ENCODE peak calls at places on chromosomes 2 and 18, in seven cellular contexts. O is left colon, G is mesendoderm, F is AG04449, N is ureter, Z is epithelial cell of esophagus, M is dermis blood vessel endothelial cell. W is an unnamed sample.
A peak's percentile ranks its signal among the peaks of the same experiment; 100 is the strongest.

GRCh38 chr2:64325852-64326577 is 127.9 kb upstream of the LGALSL start:
- DNase-seq in O (no peak), G (no peak), F (no peak), N (no peak), Z (no peak), M (no peak), W (no peak)

GRCh38 chr18:7467708-7468466 is 99.2 kb upstream of the PTPRM start:
- DNase-seq in O (no peak), G (peak; percentile 5), F (no peak), N (no peak), Z (peak; percentile 22), M (no peak), W (peak; percentile 6)

GRCh38 chr18:45891806-45892205 is 66.3 kb downstream of the SIGLEC15 start:
- DNase-seq in O (no peak), G (no peak), F (no peak), N (no peak), Z (no peak), M (peak; percentile 4), W (no peak)

GRCh38 chr2:17171446-17172049 is 346.7 kb downstream of the RAD51AP2 start:
- DNase-seq in O (no peak), G (peak; percentile 74), F (no peak), N (no peak), Z (peak; percentile 64), M (no peak), W (peak; percentile 51)

GRCh38 chr2:236552586-236552985 is 17.0 kb upstream of the ACKR3 start:
- DNase-seq in O (no peak), G (no peak), F (no peak), N (no peak), Z (no peak), M (no peak), W (no peak)

GRCh38 chr2:11278219-11278618 is 66.2 kb downstream of the ROCK2 start:
- DNase-seq in O (no peak), G (no peak), F (no peak), N (no peak), Z (no peak), M (no peak), W (no peak)

GRCh38 chr2:18899725-18900124 is 310.4 kb upstream of the NT5C1B start:
- DNase-seq in O (no peak), G (peak; percentile 37), F (no peak), N (no peak), Z (no peak), M (no peak), W (no peak)

GRCh38 chr2:196230051-196230450 is 58.7 kb upstream of the STK17B start:
- DNase-seq in O (no peak), G (no peak), F (no peak), N (no peak), Z (no peak), M (no peak), W (no peak)

GRCh38 chr2:157725856-157726255 is 97.2 kb upstream of the ACVR1C start:
- DNase-seq in O (no peak), G (no peak), F (no peak), N (no peak), Z (no peak), M (no peak), W (no peak)

GRCh38 chr2:224284134-224284946 is 117.6 kb downstream of the FAM124B start:
- DNase-seq in O (no peak), G (peak; percentile 79), F (no peak), N (no peak), Z (peak; percentile 61), M (peak; percentile 58), W (peak; percentile 55)

GRCh38 chr2:9554841-9555337 is 741 bp downstream of the ADAM17 start:
- DNase-seq in O (peak; percentile 41), G (peak; percentile 79), F (no peak), N (peak; percentile 54), Z (peak; percentile 84), M (peak; percentile 87), W (peak; percentile 75)

GRCh38 chr18:68391801-68392200 is 323.1 kb downstream of the TMX3 start:
- DNase-seq in O (no peak), G (no peak), F (no peak), N (no peak), Z (peak; percentile 2), M (no peak), W (peak; percentile 29)

GRCh38 chr2:43059183-43059897 is 167.1 kb downstream of the ZFP36L2 start:
- DNase-seq in O (peak; percentile 76), G (no peak), F (peak; percentile 83), N (peak; percentile 83), Z (peak; percentile 83), M (peak; percentile 71), W (peak; percentile 91)

GRCh38 chr2:215698566-215698965 is 262.7 kb upstream of the FN1 start:
- DNase-seq in O (no peak), G (no peak), F (peak; percentile 98), N (no peak), Z (peak; percentile 95), M (no peak), W (peak; percentile 95)

GRCh38 chr2:19536136-19536535 is 177.7 kb upstream of the OSR1 start:
- DNase-seq in O (no peak), G (peak; percentile 42), F (no peak), N (no peak), Z (peak; percentile 90), M (no peak), W (peak; percentile 85)

GRCh38 chr18:5288517-5288935 is 7.0 kb downstream of the ZBTB14 start:
- DNase-seq in O (no peak), G (no peak), F (no peak), N (no peak), Z (no peak), M (no peak), W (no peak)

GRCh38 chr2:31523871-31524492 is 56.8 kb downstream of the SRD5A2 start:
- DNase-seq in O (no peak), G (peak; percentile 69), F (no peak), N (peak; percentile 50), Z (peak; percentile 61), M (peak; percentile 66), W (peak; percentile 42)

GRCh38 chr2:164530464-164530863 is 90.8 kb downstream of the GRB14 start:
- DNase-seq in O (no peak), G (no peak), F (no peak), N (no peak), Z (no peak), M (no peak), W (no peak)

GRCh38 chr2:168460561-168460960 is 4.5 kb downstream of the CERS6 start:
- DNase-seq in O (no peak), G (no peak), F (no peak), N (no peak), Z (no peak), M (no peak), W (no peak)

GRCh38 chr2:230861564-230862255 is 3.0 kb upstream of the ITM2C start:
- DNase-seq in O (no peak), G (peak; percentile 72), F (no peak), N (no peak), Z (no peak), M (no peak), W (no peak)

GRCh38 chr18:58887613-58887963 is 22.9 kb downstream of the ZNF532 start:
- DNase-seq in O (peak; percentile 63), G (no peak), F (no peak), N (peak; percentile 56), Z (peak; percentile 63), M (peak; percentile 89), W (no peak)

GRCh38 chr18:41655074-41655473 is 300.0 kb upstream of the PIK3C3 start:
- DNase-seq in O (no peak), G (no peak), F (no peak), N (no peak), Z (peak; percentile 48), M (no peak), W (peak; percentile 62)

GRCh38 chr18:11512096-11513030 is 97.0 kb upstream of the SLC35G4 start:
- DNase-seq in O (no peak), G (peak; percentile 19), F (no peak), N (no peak), Z (peak; percentile 10), M (peak; percentile 40), W (peak; percentile 21)

GRCh38 chr2:101116841-101117552 is 34.2 kb downstream of the TBC1D8 start:
- DNase-seq in O (no peak), G (no peak), F (no peak), N (no peak), Z (no peak), M (no peak), W (no peak)